ENCODE peak calls at places on chromosomes 6 and 20, in six cellular contexts. A is T-cell, S is naive B cell, D is AG08396, I is aorta, H is EL. B is an unnamed sample.

GRCh38 chr6:8025191-8025590 is 39.0 kb downstream of the BLOC1S5 start:
- DNase-seq in A (no peak), S (no peak), D (no peak), I (no peak), H (no peak), B (no peak)

GRCh38 chr20:21184810-21185209 is 58.9 kb downstream of the KIZ start:
- DNase-seq in A (no peak), S (no peak), D (no peak), I (no peak), H (peak), B (no peak)

GRCh38 chr6:166515072-166515810 is 71.2 kb downstream of the RAMACL start:
- DNase-seq in A (no peak), S (no peak), D (peak), I (no peak), H (peak), B (peak)

GRCh38 chr6:89161326-89162046 is 15.6 kb downstream of the PM20D2 start:
- DNase-seq in A (no peak), S (no peak), D (no peak), I (no peak), H (no peak), B (peak)

GRCh38 chr6:31246051-31246495 is 25.8 kb downstream of the HLA-C start:
- DNase-seq in A (no peak), S (no peak), D (peak), I (no peak), H (peak), B (peak)

GRCh38 chr20:17681741-17682102 is 320 bp downstream of the RRBP1 start:
- DNase-seq in A (no peak), S (no peak), D (peak), I (no peak), H (no peak), B (no peak)

GRCh38 chr6:53432318-53433161 is 83.8 kb upstream of the ELOVL5 start:
- DNase-seq in A (no peak), S (no peak), D (peak), I (no peak), H (peak), B (peak)

GRCh38 chr6:44023586-44024454 is 103.4 kb downstream of the MRPL14 start:
- DNase-seq in A (no peak), S (no peak), D (no peak), I (peak), H (no peak), B (no peak)

GRCh38 chr6:34349226-34349625 is 43.2 kb downstream of the NUDT3 start:
- DNase-seq in A (no peak), S (no peak), D (no peak), I (no peak), H (no peak), B (no peak)

GRCh38 chr6:97023982-97024381 is 99.5 kb downstream of the KLHL32 start:
- DNase-seq in A (no peak), S (no peak), D (no peak), I (no peak), H (no peak), B (no peak)

GRCh38 chr20:17627101-17627950 is 54.7 kb downstream of the RRBP1 start:
- DNase-seq in A (no peak), S (no peak), D (no peak), I (peak), H (no peak), B (no peak)

GRCh38 chr6:144675231-144675861 is 390.2 kb downstream of the UTRN start:
- DNase-seq in A (no peak), S (no peak), D (no peak), I (no peak), H (peak), B (peak)

GRCh38 chr20:17657079-17657825 is 24.8 kb downstream of the RRBP1 start:
- DNase-seq in A (no peak), S (no peak), D (no peak), I (peak), H (no peak), B (no peak)

GRCh38 chr20:13262701-13263335 is 41.7 kb downstream of the ISM1 start:
- DNase-seq in A (no peak), S (no peak), D (peak), I (no peak), H (peak), B (peak)

B was measured in astrocyte of the hippocampus.